ENCODE peak calls at places on chromosomes 3 and 15, in eight cellular contexts. L, Z, Y, B, V, P, K and A are unnamed samples. For H3K4me1 and H3K27me3, the result is how much of the 10 kb centered on the place peaks cover.

GRCh38 chr3:77709158-77709557 is 669.3 kb downstream of the ROBO2 start:
- DNase-seq in L (no peak), Z (no peak), Y (no peak), B (no peak), V (no peak), P (no peak), K (no peak), A (no peak)

GRCh38 chr3:184368804-184369183 is 7.3 kb downstream of the POLR2H start:
- DNase-seq in L (no peak), Z (no peak), Y (no peak), B (no peak), V (no peak), P (no peak), K (no peak), A (no peak)

GRCh38 chr15:52004806-52005205 is 14.2 kb upstream of the MAPK6 start:
- DNase-seq in L (no peak), Z (no peak), Y (no peak), B (no peak), V (no peak), P (no peak), K (no peak), A (no peak)

GRCh38 chr3:163601426-163601825 is 1476.9 kb downstream of the SI start:
- DNase-seq in L (no peak), Z (no peak), Y (no peak), B (no peak), V (no peak), P (no peak), K (no peak), A (no peak)

GRCh38 chr3:63478962-63479660 is 173.4 kb upstream of the SNTN start:
- DNase-seq in L (no peak), Z (no peak), Y (no peak), B (no peak), V (no peak), P (no peak), K (no peak), A (no peak)

GRCh38 chr15:50883903-50884302 is 24.6 kb upstream of the AP4E1 start:
- DNase-seq in L (no peak), Z (no peak), Y (no peak), B (no peak), V (no peak), P (no peak), K (no peak), A (no peak)

GRCh38 chr3:36362216-36362615 is 18.1 kb upstream of the STAC start:
- DNase-seq in L (no peak), Z (no peak), Y (no peak), B (no peak), V (no peak), P (no peak), K (no peak), A (no peak)

GRCh38 chr3:30012941-30013543 is 593.4 kb upstream of the TGFBR2 start:
- DNase-seq in L (peak), Z (peak), Y (peak), B (peak), V (peak), P (peak), K (peak), A (peak)

GRCh38 chr3:122948398-122948797 is 79.2 kb downstream of the SEMA5B start:
- DNase-seq in L (no peak), Z (peak), Y (no peak), B (no peak), V (no peak), P (no peak), K (no peak), A (no peak)

GRCh38 chr3:83093222-83093572 is 1331.8 kb upstream of the GBE1 start:
- DNase-seq in L (no peak), Z (no peak), Y (no peak), B (no peak), V (no peak), P (no peak), K (no peak), A (no peak)

GRCh38 chr15:43218908-43219706 is 1.7 kb downstream of the EPB42 start:
- DNase-seq in L (no peak), Z (peak), Y (no peak), B (no peak), V (no peak), P (no peak), K (peak), A (no peak)

GRCh38 chr15:83483612-83484011 is 36.5 kb downstream of the SH3GL3 start:
- DNase-seq in L (no peak), Z (no peak), Y (no peak), B (no peak), V (no peak), P (no peak), K (no peak), A (no peak)

GRCh38 chr3:66485291-66485968 is 15.4 kb downstream of the LRIG1 start:
- DNase-seq in L (peak), Z (peak), Y (no peak), B (no peak), V (no peak), P (no peak), K (no peak), A (no peak)

GRCh38 chr3:156614642-156615511 is 59.5 kb upstream of the TIPARP start:
- DNase-seq in L (no peak), Z (peak), Y (no peak), B (no peak), V (no peak), P (no peak), K (no peak), A (no peak)

GRCh38 chr15:80174017-80174746 is 21.4 kb downstream of the FAH start:
- DNase-seq in L (peak), Z (no peak), Y (no peak), B (no peak), V (peak), P (no peak), K (no peak), A (no peak)

GRCh38 chr15:40045572-40046217 is 6.7 kb upstream of the SRP14 start:
- DNase-seq in L (no peak), Z (no peak), Y (no peak), B (no peak), V (no peak), P (no peak), K (no peak), A (peak)

GRCh38 chr15:40046721-40047412 is 7.9 kb upstream of the SRP14 start:
- DNase-seq in L (no peak), Z (no peak), Y (no peak), B (no peak), V (no peak), P (no peak), K (no peak), A (no peak)

GRCh38 chr15:40048155-40048792 is 9.3 kb upstream of the SRP14 start:
- DNase-seq in L (no peak), Z (no peak), Y (peak), B (no peak), V (no peak), P (no peak), K (no peak), A (no peak)

GRCh38 chr15:40049076-40049475 is 10.1 kb upstream of the SRP14 start:
- DNase-seq in L (no peak), Z (no peak), Y (no peak), B (no peak), V (no peak), P (no peak), K (no peak), A (no peak)

GRCh38 chr15:40047413-40048154 is 8.6 kb upstream of the SRP14 start:
- DNase-seq in L (peak), Z (no peak), Y (no peak), B (peak), V (peak), P (no peak), K (no peak), A (no peak)
- H3K4me3 ChIP-seq in L (no peak), Z (no peak), Y (no peak), B (no peak), V (no peak), P (no peak), K (no peak), A (no peak)

GRCh38 chr15:40766194-40766830 is 2.4 kb downstream of the GCHFR start:
- DNase-seq in L (no peak), Z (no peak), Y (no peak), B (no peak), V (no peak), P (no peak), K (no peak), A (no peak)
- H3K4me1 ChIP-seq in L (under half), Z (under half), Y (under half), B (under half), V (under half), P (half or more), K (under half), A (under half)

DNA sequence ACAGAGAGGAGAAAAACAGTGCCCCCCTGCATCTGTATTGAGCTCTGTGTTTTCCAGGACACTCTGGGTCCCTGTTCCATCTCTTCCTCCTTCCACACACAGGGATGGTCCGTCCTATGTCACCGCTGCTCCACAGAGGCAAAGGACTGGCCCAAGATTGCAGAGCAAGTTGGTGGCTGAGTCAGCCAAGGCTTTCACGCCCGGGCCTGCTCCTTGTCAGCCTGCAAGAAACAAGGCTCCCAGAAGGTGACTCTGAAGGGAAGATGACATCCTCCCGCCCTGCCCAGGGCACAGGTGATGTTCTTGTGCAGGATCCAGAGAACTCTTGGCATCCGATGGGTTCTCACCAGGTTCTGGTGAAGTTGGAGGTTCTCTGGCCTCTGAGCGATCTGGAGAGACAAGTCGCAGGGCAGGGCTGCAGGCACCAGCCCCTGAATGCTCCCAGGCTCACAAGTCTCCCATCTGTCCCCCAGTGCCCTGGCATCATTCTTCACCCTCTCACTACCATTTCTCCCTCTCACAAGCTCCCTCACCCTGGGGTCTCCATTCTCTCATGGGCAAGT is 138.6 kb downstream of the MEGF11 start:
- DNase-seq in L (no peak), Z (no peak), Y (no peak), B (no peak), V (no peak), P (no peak), K (no peak), A (no peak)
- H3K27me3 ChIP-seq in L (under half), Z (under half), Y (under half), B (under half), V (under half), P (under half), K (under half), A (half or more)

GRCh38 chr3:64599651-64600050 is 88.1 kb downstream of the ADAMTS9 start:
- DNase-seq in L (no peak), Z (no peak), Y (no peak), B (no peak), V (no peak), P (no peak), K (no peak), A (peak)
- H3K4me3 ChIP-seq in L (no peak), Z (no peak), Y (no peak), B (no peak), V (no peak), P (no peak), K (no peak), A (no peak)

GRCh38 chr15:101198031-101198430 is 53.8 kb downstream of the CHSY1 start:
- DNase-seq in L (no peak), Z (no peak), Y (no peak), B (no peak), V (no peak), P (no peak), K (no peak), A (no peak)
- H3K4me1 ChIP-seq in L (under half), Z (under half), Y (half or more), B (under half), V (under half), P (under half), K (under half), A (under half)

DNA sequence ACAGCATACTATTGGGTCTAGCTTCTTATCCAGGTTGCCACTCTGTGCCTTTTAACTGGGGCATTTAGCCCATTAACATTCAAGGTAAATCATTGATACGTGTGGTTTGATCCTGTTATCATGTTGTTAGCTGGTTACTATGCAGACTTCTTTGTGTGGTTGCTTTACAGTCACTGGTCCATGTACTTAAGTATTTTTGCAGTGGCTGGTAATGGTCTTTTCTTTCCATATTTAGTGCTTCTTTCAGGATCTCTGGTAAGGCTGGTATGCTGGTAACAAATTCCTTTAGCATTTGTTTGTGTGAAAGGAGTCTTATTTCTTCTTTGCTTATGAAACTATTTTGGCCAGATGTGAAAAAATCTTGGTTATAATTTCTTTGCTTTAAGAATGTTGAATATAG is 39.5 kb downstream of the CCR1 start:
- DNase-seq in L (no peak), Z (no peak), Y (no peak), B (no peak), V (no peak), P (no peak), K (no peak), A (no peak)
- H3K27me3 ChIP-seq in L (under half), Z (under half), Y (under half), B (under half), V (under half), P (under half), K (under half), A (under half)